ENCODE peak calls at places on chromosomes 11 and 22, in ten cellular contexts. E is psoas muscle; B is progenitor cell of endocrine pancreas; O is stimulated activated CD4-positive, alpha-beta T cell treated with anti-CD3 and anti-CD28 coated beads, Interleukin-4, amount 100 ng/mL, for 4 hours; M is activated CD4-positive, alpha-beta T cell treated with anti-CD3 and anti-CD28 coated beads for 24 hours; Z is tibial nerve; I is renal cortical epithelial cell; K is mesenchymal stem cell; G is stimulated activated CD8-positive, alpha-beta memory T cell treated with anti-CD3 and anti-CD28 coated beads, Interleukin-7, amount 100 ng/mL, for 48 hours; A is kidney glomerular epithelial cell. F is an unnamed sample.

GRCh38 chr11:130421199-130421585 is 7.2 kb downstream of the ADAMTS8 start:
- DNase-seq in G (no peak), M (no peak), K (no peak), O (no peak), Z (no peak), I (no peak), A (no peak), E (no peak), B (no peak), F (no peak)

GRCh38 chr22:41076857-41077256 is 15.5 kb upstream of the EP300 start:
- DNase-seq in Z (no peak), A (no peak), O (no peak), G (no peak), K (no peak), B (no peak), I (no peak), E (no peak), M (no peak), F (no peak)

GRCh38 chr11:80320765-80321164 is 879.9 kb upstream of the TENM4 start:
- DNase-seq in A (no peak), E (no peak), K (no peak), G (no peak), O (no peak), Z (no peak), B (no peak), M (no peak), I (no peak), F (no peak)

GRCh38 chr11:78418584-78419211 is 1.1 kb upstream of the GAB2 start:
- DNase-seq in G (no peak), A (no peak), Z (peak), K (no peak), B (no peak), O (no peak), E (no peak), M (no peak), I (peak), F (no peak)

GRCh38 chr11:117514256-117514655 is 186.6 kb downstream of the CEP164 start:
- DNase-seq in Z (no peak), B (no peak), A (no peak), E (no peak), M (no peak), K (no peak), I (no peak), O (no peak), G (no peak), F (no peak)

GRCh38 chr11:8711895-8712442 is 29.4 kb downstream of the RPL27A start:
- DNase-seq in I (no peak), Z (no peak), K (no peak), A (no peak), B (no peak), O (no peak), E (no peak), G (no peak), M (no peak), F (no peak)

GRCh38 chr22:39530692-39531331 is 1.7 kb downstream of the RPS19BP1 start:
- DNase-seq in E (no peak), M (no peak), K (peak), Z (no peak), G (no peak), I (no peak), O (no peak), B (no peak), A (peak), F (peak)

GRCh38 chr11:129694538-129694937 is 121.1 kb upstream of the TMEM45B start:
- DNase-seq in B (no peak), G (no peak), O (no peak), K (no peak), Z (no peak), I (no peak), M (no peak), E (no peak), A (no peak), F (no peak)

GRCh38 chr11:107999759-108000455 is 8.8 kb upstream of the CUL5 start:
- DNase-seq in E (no peak), B (peak), M (no peak), O (no peak), Z (no peak), A (peak), K (peak), I (peak), G (no peak), F (peak)

GRCh38 chr11:117562111-117562510 is 234.5 kb downstream of the CEP164 start:
- DNase-seq in A (no peak), B (no peak), K (no peak), Z (no peak), O (no peak), M (no peak), E (no peak), I (no peak), G (no peak), F (no peak)

GRCh38 chr22:22955866-22956535 is 68.4 kb downstream of the IGLL5 start:
- DNase-seq in I (peak), M (peak), B (peak), G (peak), O (peak), Z (peak), A (peak), E (peak), K (peak), F (peak)

GRCh38 chr11:46471943-46472661 is 80.5 kb upstream of the CHRM4 start:
- DNase-seq in Z (no peak), G (no peak), A (no peak), O (no peak), E (no peak), B (no peak), M (no peak), K (no peak), I (no peak), F (no peak)

GRCh38 chr11:63663809-63664208 is 7.4 kb downstream of the ATL3 start:
- DNase-seq in O (no peak), M (no peak), K (peak), A (peak), G (no peak), I (peak), B (no peak), E (no peak), Z (no peak), F (no peak)

GRCh38 chr11:75147191-75147874 is 3.6 kb upstream of the SLCO2B1 start:
- DNase-seq in E (no peak), O (no peak), A (no peak), K (no peak), B (no peak), Z (no peak), G (no peak), I (no peak), M (no peak), F (no peak)

GRCh38 chr11:121762820-121763219 is 310.1 kb upstream of the SORL1-AS1 start:
- DNase-seq in Z (no peak), B (no peak), O (no peak), M (no peak), G (no peak), E (no peak), K (no peak), I (no peak), A (no peak), F (peak)

GRCh38 chr22:36221799-36222751 is 17.3 kb downstream of the APOL2 start:
- DNase-seq in A (peak), O (peak), G (peak), M (peak), Z (no peak), E (peak), B (peak), K (peak), I (peak), F (peak)

GRCh38 chr11:105357764-105358163 is 218.2 kb upstream of the CARD18 start:
- DNase-seq in K (no peak), B (no peak), I (no peak), E (no peak), Z (no peak), O (no peak), A (peak), G (no peak), M (no peak), F (no peak)

GRCh38 chr11:105227363-105227762 is 87.8 kb upstream of the CARD18 start:
- DNase-seq in Z (no peak), E (no peak), I (no peak), B (no peak), M (no peak), G (no peak), O (no peak), K (no peak), A (no peak), F (no peak)

GRCh38 chr11:78821371-78822306 is 247.0 kb upstream of the NARS2 start:
- DNase-seq in B (no peak), O (no peak), Z (no peak), A (no peak), M (no peak), I (no peak), K (no peak), E (no peak), G (no peak), F (no peak)

GRCh38 chr11:110131386-110132123 is 38.4 kb downstream of the ZC3H12C start:
- DNase-seq in G (no peak), I (no peak), E (no peak), Z (no peak), B (no peak), M (no peak), O (no peak), A (no peak), K (no peak), F (peak)

F was measured in NCI-H82.